ENCODE peak calls at places on chromosome 5, in eight cellular contexts. C, H, S, J, E, F, L and Y are unnamed samples.

GRCh38 chr5:76717222-76718083 is 1.5 kb downstream of the F2R start:
- DNase-seq in C (no peak), H (no peak), S (no peak), J (no peak), E (no peak), F (no peak), L (no peak), Y (no peak)

GRCh38 chr5:111256128-111256527 is 31.9 kb downstream of the CAMK4 start:
- DNase-seq in C (no peak), H (no peak), S (no peak), J (no peak), E (no peak), F (no peak), L (no peak), Y (no peak)

GRCh38 chr5:34585601-34586104 is 70.5 kb upstream of the RAI14 start:
- DNase-seq in C (no peak), H (no peak), S (no peak), J (no peak), E (no peak), F (no peak), L (peak; percentile 90), Y (no peak)

GRCh38 chr5:86974910-86975309 is 292.8 kb upstream of the RASA1 start:
- DNase-seq in C (no peak), H (no peak), S (no peak), J (no peak), E (no peak), F (no peak), L (no peak), Y (no peak)

GRCh38 chr5:169911448-169912212 is 68.7 kb downstream of the INSYN2B start:
- DNase-seq in C (no peak), H (no peak), S (no peak), J (no peak), E (no peak), F (no peak), L (no peak), Y (no peak)

GRCh38 chr5:150540042-150540441 is 32.1 kb downstream of the NDST1 start:
- DNase-seq in C (no peak), H (no peak), S (no peak), J (no peak), E (no peak), F (no peak), L (no peak), Y (no peak)

GRCh38 chr5:135392256-135392655 is 6.8 kb downstream of the MACROH2A1 start:
- DNase-seq in C (peak; percentile 73), H (no peak), S (no peak), J (no peak), E (peak; percentile 83), F (no peak), L (peak; percentile 78), Y (no peak)

GRCh38 chr5:133514456-133514855 is 97.9 kb downstream of the FSTL4 start:
- DNase-seq in C (no peak), H (no peak), S (no peak), J (no peak), E (no peak), F (no peak), L (no peak), Y (no peak)

GRCh38 chr5:56587381-56588124 is 227.8 kb upstream of the MAP3K1 start:
- DNase-seq in C (no peak), H (no peak), S (no peak), J (no peak), E (no peak), F (no peak), L (no peak), Y (peak; percentile 81)

GRCh38 chr5:172156541-172156994 is 31.5 kb downstream of the STK10 start:
- DNase-seq in C (no peak), H (no peak), S (no peak), J (no peak), E (no peak), F (peak; percentile 84), L (no peak), Y (no peak)

GRCh38 chr5:127440831-127441230 is 76.6 kb upstream of the PRRC1 start:
- DNase-seq in C (peak; percentile 33), H (no peak), S (no peak), J (no peak), E (no peak), F (no peak), L (peak; percentile 40), Y (no peak)

GRCh38 chr5:56314536-56314935 is 81.4 kb upstream of the ANKRD55 start:
- DNase-seq in C (no peak), H (no peak), S (no peak), J (no peak), E (no peak), F (no peak), L (no peak), Y (peak; percentile 60)

GRCh38 chr5:176152191-176152932 is 85.9 kb upstream of the SIMC1 start:
- DNase-seq in C (no peak), H (peak; percentile 67), S (no peak), J (no peak), E (no peak), F (no peak), L (no peak), Y (no peak)

GRCh38 chr5:68482199-68482598 is 266.6 kb downstream of the PIK3R1 start:
- DNase-seq in C (no peak), H (no peak), S (no peak), J (no peak), E (no peak), F (no peak), L (no peak), Y (no peak)

GRCh38 chr5:56588636-56589485 is 226.5 kb upstream of the MAP3K1 start:
- DNase-seq in C (no peak), H (peak; percentile 51), S (peak; percentile 29), J (no peak), E (no peak), F (peak; percentile 54), L (no peak), Y (peak; percentile 51)

GRCh38 chr5:180860273-180860886 is 696 bp downstream of the ZFP62 start:
- DNase-seq in C (no peak), H (no peak), S (peak; percentile 44), J (peak; percentile 50), E (no peak), F (no peak), L (no peak), Y (peak; percentile 86)

GRCh38 chr5:6715758-6716633 is 2.8 kb downstream of the TENT4A start:
- DNase-seq in C (no peak), H (no peak), S (peak; percentile 21), J (no peak), E (no peak), F (peak; percentile 51), L (no peak), Y (no peak)

DNA sequence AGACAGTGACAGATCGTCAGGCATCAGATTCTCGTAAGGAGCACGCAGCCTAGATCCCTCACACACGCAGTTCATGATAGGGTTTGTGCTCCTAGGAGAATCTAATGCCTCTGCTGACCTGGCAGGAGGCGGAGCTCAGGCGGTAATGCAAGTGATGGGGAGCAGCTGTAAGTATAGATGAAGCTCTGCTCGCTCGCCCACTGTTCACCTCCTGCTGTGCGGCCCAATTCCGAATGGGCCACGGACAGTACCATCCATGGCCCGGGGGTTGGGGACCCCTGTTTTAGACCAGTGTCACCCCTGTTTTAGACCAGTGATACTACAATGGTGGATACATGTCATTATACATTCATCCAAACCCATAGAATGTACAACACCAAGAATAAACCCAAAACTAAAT is 4.0 kb upstream of the ARSB start:
- DNase-seq in C (no peak), H (no peak), S (no peak), J (no peak), E (no peak), F (no peak), L (no peak), Y (no peak)
- H3K4me3 ChIP-seq in C (no peak overlapping the region), H (no peak overlapping the region), S (no peak overlapping the region), J (no peak overlapping the region), E (no peak overlapping the region), F (no peak overlapping the region), L (no peak overlapping the region), Y (no peak overlapping the region)

DNA sequence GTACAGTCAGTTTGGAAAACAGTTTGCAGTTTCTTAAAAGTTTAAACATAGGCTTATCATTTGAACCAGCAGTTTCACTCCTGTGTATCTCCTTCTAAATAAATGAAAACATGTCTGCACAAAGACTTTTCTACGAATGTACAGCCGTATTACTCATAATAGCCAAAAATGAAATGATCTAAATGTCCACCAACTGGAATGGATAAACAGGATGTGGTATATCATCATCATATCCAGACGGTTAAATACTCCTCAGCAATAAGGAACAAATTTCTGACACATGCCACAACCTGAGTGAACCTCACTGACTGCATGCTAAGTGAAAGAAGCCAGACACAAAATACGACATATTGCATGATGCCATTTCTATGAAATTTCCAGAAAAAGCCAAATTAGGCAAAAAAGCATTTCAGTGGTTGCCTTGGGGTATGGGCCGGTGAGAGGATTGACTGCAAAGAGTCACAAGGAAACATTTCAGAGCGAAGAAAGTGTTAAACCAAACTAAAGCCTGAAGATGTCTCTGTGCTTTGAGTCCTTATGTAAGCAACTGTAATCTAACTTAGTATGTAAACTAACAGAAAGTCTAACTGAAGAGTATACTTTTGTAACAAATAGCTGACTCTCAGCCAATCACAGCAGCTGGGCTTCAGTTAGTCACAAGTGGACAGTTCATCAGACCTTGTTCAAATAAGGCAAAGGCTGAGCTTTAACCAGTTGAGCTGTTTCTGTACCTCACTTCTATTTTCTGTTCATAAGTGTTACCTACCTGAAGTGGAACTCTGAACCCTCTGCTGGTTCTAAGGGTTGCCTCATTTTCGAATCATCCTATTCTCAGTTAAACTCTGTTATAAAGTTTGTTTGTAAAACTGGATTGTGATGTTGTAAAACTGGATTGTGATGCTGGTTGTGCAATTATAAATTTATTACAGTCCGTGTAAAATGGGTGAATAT is 65.2 kb downstream of the TRIO start:
- DNase-seq in C (peak; percentile 74), H (no peak), S (peak; percentile 73), J (no peak), E (no peak), F (no peak), L (peak; percentile 79), Y (no peak)
- H3K4me3 ChIP-seq in C (no peak overlapping the region), H (no peak overlapping the region), S (no peak overlapping the region), J (no peak overlapping the region), E (peak overlapping the region; percentile 16), F (no peak overlapping the region), L (no peak overlapping the region), Y (no peak overlapping the region)

DNA sequence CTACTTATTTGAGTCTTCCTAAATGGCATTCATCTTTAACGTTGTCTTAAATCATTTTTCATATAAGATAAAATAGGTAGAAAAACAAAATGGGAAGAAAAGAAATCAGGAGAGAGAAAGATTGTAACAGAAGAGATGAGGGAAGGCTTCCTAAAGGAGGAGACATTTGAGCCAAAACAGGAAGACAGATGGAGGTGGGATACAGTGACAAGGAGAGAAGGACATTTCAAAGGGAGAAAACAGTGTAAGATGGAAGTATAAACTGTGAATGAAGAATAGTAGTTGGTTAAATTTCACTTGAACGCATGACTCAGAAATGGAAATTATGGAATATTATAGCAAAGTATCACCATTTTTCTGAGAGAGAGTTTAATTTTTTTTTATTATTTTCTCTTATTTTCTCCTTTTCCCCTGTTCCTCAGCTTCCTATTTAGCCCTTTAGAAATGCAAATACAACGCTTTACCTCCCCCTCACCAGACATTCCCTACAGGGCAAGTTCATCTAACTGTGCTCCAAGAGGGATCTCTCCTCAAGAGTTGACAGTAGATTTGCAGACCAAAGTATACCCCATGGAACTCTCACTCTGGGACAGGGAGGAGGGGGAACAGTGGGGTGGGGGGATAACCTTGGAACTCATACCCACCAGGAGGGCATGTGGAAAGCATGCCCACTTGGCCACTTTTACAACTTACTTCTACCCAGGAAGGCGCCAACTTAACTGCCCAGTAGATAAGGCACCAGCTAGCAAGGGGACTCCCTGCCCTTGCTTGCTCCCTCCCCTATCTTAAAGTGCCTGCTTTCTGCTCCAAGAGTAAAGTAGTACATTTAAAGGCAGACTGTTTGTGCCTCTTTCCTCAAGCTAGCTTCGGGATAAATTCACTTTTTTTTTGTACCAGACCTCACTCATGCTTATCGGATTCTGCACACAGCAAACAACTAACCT is 304.7 kb upstream of the POU5F2 start:
- DNase-seq in C (no peak), H (no peak), S (no peak), J (no peak), E (no peak), F (no peak), L (no peak), Y (no peak)
- H3K4me3 ChIP-seq in C (no peak overlapping the region), H (no peak overlapping the region), S (no peak overlapping the region), J (no peak overlapping the region), E (no peak overlapping the region), F (no peak overlapping the region), L (no peak overlapping the region), Y (no peak overlapping the region)

GRCh38 chr5:174895360-174895759 is 171.0 kb downstream of the MSX2 start:
- DNase-seq in C (no peak), H (no peak), S (no peak), J (peak; percentile 7), E (no peak), F (no peak), L (no peak), Y (no peak)
- H3K4me3 ChIP-seq in C (no peak overlapping the region), H (no peak overlapping the region), S (no peak overlapping the region), J (no peak overlapping the region), E (no peak overlapping the region), F (no peak overlapping the region), L (no peak overlapping the region), Y (no peak overlapping the region)